ENCODE peak calls at places on chromosomes 13 and 19, in six cellular contexts. M, U, Z, O, V and E are unnamed samples.

GRCh38 chr19:455031-455705 is 5.7 kb downstream of the SHC2 start:
- DNase-seq in U (no peak), Z (no peak), O (no peak), M (no peak), V (no peak), E (no peak)

GRCh38 chr19:2567996-2568395 is 92.1 kb downstream of the GADD45B start:
- DNase-seq in V (no peak), M (no peak), Z (no peak), U (no peak), O (no peak), E (no peak)

GRCh38 chr13:94534171-94534570 is 54.7 kb upstream of the DCT start:
- DNase-seq in O (no peak), V (no peak), U (no peak), Z (no peak), M (no peak), E (no peak)

GRCh38 chr19:5434351-5434917 is 20.8 kb upstream of the ZNRF4 start:
- DNase-seq in O (no peak), M (no peak), Z (no peak), V (no peak), U (no peak), E (no peak)

GRCh38 chr13:79226938-79227337 is 179.1 kb downstream of the RBM26 start:
- DNase-seq in O (no peak), U (no peak), Z (peak; percentile 30), M (no peak), V (no peak), E (no peak)

GRCh38 chr19:516884-517424 is 9.7 kb downstream of the TPGS1 start:
- DNase-seq in V (no peak), M (no peak), O (no peak), U (no peak), Z (no peak), E (no peak)

GRCh38 chr19:39021063-39021462 is 11.3 kb downstream of the FBXO27 start:
- DNase-seq in Z (no peak), O (no peak), U (no peak), M (no peak), V (no peak), E (peak; percentile 78)

GRCh38 chr19:53892981-53893325 is 11.0 kb downstream of the PRKCG start:
- DNase-seq in U (no peak), M (no peak), Z (no peak), O (no peak), V (peak; percentile 84), E (no peak)

GRCh38 chr19:45515081-45515624 is 7.9 kb downstream of the VASP start:
- DNase-seq in O (no peak), V (no peak), U (peak; percentile 90), Z (no peak), M (no peak), E (peak; percentile 76)

DNA sequence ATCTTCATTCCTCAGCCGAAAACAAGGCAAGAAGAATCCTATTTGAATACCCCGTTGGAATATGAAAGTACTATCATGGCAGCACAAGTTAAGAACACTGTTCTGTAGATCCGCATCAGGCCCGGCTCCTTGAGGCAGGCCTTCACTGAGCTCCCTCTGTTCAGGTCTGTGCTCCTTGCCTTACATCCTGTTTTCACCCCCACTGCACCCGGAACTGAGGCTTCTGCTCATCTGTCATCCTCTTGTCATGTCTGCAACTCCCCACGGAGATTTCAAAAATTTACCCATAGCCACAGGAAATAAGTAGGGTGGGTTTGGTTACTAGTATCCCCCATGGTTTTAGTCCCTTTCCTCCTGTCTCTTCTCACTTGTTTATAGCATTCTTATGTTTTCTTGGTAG is 861.9 kb downstream of the GPC5 start:
- DNase-seq in M (no peak), V (no peak), O (no peak), U (no peak), Z (no peak), E (peak; percentile 2)
- TF ChIP-seq CTCF in M (no peak), V (no peak), O (no peak), U (no peak), Z (no peak), E (no peak)

GRCh38 chr19:33193269-33193863 is 764 bp upstream of the LRP3 start:
- DNase-seq in M (no peak), V (no peak), U (no peak), Z (no peak), O (no peak), E (no peak)

GRCh38 chr19:33192010-33192409 is 2.1 kb upstream of the LRP3 start:
- DNase-seq in U (no peak), Z (no peak), M (no peak), V (peak; percentile 51), O (no peak), E (no peak)

GRCh38 chr19:33194884-33195710 is 967 bp downstream of the LRP3 start:
- DNase-seq in Z (peak; percentile 52), M (no peak), U (no peak), V (peak; percentile 59), O (no peak), E (no peak)

GRCh38 chr19:33194527-33194883 is 375 bp downstream of the LRP3 start:
- DNase-seq in V (peak; percentile 47), M (no peak), U (no peak), O (no peak), Z (peak; percentile 46), E (no peak)

GRCh38 chr19:33193864-33194362 is at the start of gene LRP3:
- DNase-seq in U (no peak), O (no peak), Z (peak; percentile 84), V (peak; percentile 84), M (no peak), E (no peak)
- H3K4me3 ChIP-seq in U (peak within 1 kb of the TSS; percentile 55), O (peak within 1 kb of the TSS; percentile 62), Z (peak within 1 kb of the TSS; percentile 89), V (peak within 1 kb of the TSS; percentile 84), M (peak within 1 kb of the TSS; percentile 54), E (no peak within 1 kb of the TSS)

DNA sequence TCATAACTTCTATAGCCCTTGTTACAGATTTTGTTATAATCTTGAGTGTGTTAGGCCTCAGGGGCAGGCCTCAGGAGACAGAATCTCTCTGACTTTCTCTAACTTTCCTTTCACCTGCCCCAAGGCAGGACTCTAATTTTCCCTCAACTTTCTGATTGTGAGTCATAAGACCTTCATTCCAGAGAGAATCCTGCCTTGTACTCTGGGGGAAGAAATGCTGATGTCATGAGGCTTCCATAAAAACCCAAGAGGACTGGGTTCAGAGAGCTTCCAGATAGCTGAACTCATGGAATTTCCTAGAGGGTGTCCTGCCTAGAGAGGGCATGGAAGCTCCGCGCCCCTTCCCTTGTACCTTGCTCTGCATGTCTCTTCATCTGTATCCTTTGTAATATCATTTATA is 5.3 kb upstream of the KBTBD6 start:
- DNase-seq in U (no peak), M (no peak), Z (no peak), V (no peak), O (no peak), E (no peak)
- TF ChIP-seq CTCF in U (no peak), M (no peak), Z (no peak), V (no peak), O (no peak), E (no peak)

DNA sequence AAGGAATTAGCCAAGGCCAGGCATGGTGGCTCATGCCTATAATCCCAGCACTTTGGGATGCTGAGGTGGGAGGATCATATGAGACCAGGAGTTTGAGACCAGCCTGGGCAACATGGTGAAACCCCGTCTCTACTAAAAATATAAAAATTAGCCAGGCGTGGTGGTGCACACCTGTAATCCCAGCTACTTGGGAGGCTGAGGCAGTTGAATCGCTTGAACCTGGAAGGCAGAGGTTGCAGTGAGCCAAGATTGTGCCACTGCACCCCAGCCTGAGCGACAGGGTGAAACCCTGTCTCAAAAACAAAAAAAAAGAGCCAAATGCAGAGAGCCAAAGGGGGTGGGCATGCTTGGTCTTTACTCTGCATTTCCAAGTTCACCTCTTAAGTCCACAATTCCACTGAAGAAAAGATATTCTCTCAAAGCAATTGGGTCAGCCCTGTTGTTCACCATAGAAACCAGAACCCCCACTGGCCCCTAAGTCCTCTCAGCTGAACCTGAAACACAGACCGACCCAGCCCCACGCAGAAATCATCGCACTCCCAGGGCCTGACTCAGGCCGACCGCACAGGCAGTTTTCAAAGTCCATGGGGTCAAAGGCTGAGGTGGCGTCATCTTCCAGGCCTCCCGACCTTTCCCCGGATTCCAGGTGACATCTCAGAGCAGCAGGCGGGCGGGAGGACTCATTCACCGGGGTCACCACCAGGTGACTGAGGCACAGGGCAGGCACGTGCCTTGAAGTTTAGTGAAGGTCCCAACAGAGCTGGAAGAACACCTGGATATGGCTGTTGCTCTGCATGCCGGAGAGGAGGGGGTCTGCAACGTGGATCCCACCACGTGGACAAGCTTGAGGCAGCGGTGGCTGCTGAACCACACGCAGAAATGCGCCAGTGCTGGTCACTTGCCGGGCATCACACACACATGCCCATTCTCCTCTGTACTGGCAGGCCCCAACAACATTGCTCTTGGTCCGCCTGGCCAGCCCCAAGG is 33.1 kb downstream of the SLC25A42 start:
- DNase-seq in Z (no peak), V (no peak), O (no peak), U (no peak), M (no peak), E (no peak)
- H3K4me3 ChIP-seq in Z (no peak overlapping the region), V (no peak overlapping the region), O (no peak overlapping the region), U (no peak overlapping the region), M (no peak overlapping the region), E (no peak overlapping the region)

GRCh38 chr13:76016799-76017198 is 380.7 kb downstream of the LMO7 start:
- DNase-seq in M (no peak), U (no peak), O (no peak), Z (no peak), V (peak; percentile 30), E (peak; percentile 52)
- TF ChIP-seq CTCF in M (peak; percentile 50), U (no peak), O (no peak), Z (peak; percentile 57), V (peak; percentile 60), E (peak; percentile 58)

DNA sequence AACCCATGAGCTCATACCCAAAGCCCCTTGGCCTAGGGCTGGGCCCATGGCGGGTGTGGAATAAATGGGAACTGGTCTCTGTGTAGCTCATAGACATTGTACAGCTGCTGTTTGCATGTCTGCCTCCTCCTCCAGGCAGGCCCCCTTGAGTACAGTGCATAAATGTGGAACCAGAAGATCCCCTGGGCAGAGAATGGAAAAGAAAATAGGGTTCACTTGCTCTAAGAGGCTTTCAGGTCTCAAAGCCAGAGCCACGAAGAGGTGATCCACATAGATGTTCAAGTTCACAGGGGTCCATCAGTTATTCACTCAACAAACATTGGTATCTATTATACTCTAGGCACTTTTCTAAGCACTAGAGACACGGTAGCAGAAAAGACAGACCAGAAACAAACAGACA is 79.2 kb upstream of the CACNA1A start:
- DNase-seq in O (no peak), V (no peak), Z (no peak), U (no peak), M (no peak), E (no peak)
- H3K4me3 ChIP-seq in O (no peak overlapping the region), V (no peak overlapping the region), Z (no peak overlapping the region), U (no peak overlapping the region), M (no peak overlapping the region), E (no peak overlapping the region)